ENCODE peak calls at places on chromosomes 11 and 22, in ten cellular contexts. L is IMR-90; F is neural progenitor cell; K is AG04450; M is suprapubic skin; U is Karpas-422; G is A673; I is A549; V is astrocyte; N is CD8-positive, alpha-beta T cell. E is an unnamed sample.

GRCh38 chr22:17119481-17120202 is 1.5 kb downstream of the TMEM121B start:
- DNase-seq in L (no peak), F (peak; percentile 69), K (no peak), M (no peak), U (peak; percentile 78), G (peak; percentile 23), I (no peak), V (no peak), N (no peak), E (no peak)

GRCh38 chr11:82927264-82927880 is 25.8 kb downstream of the DDIAS start:
- DNase-seq in L (peak; percentile 64), F (peak; percentile 61), K (peak; percentile 24), M (no peak), U (peak; percentile 93), G (peak; percentile 74), I (peak; percentile 58), V (peak; percentile 25), N (peak; percentile 34), E (peak; percentile 52)

GRCh38 chr11:69253028-69253427 is 40.9 kb upstream of the MYEOV start:
- DNase-seq in L (peak; percentile 73), F (no peak), K (peak; percentile 23), M (no peak), U (no peak), G (peak; percentile 47), I (no peak), V (peak; percentile 62), N (no peak), E (peak; percentile 69)

GRCh38 chr22:49826603-49827306 is 918 bp downstream of the BRD1 start:
- DNase-seq in L (peak; percentile 32), F (peak; percentile 47), K (no peak), M (no peak), U (peak; percentile 66), G (peak; percentile 39), I (no peak), V (peak; percentile 25), N (peak; percentile 36), E (no peak)

GRCh38 chr22:19707347-19708322 is 6.7 kb upstream of the SEPTIN5 start:
- DNase-seq in L (no peak), F (no peak), K (no peak), M (peak; percentile 66), U (no peak), G (no peak), I (no peak), V (no peak), N (no peak), E (no peak)

GRCh38 chr11:70660889-70661197 is 262.5 kb downstream of the CTTN start:
- DNase-seq in L (no peak), F (no peak), K (no peak), M (no peak), U (no peak), G (no peak), I (no peak), V (no peak), N (no peak), E (no peak)

GRCh38 chr11:1345752-1346513 is 36.5 kb upstream of the TOLLIP start:
- DNase-seq in L (no peak), F (no peak), K (no peak), M (peak; percentile 70), U (no peak), G (no peak), I (no peak), V (no peak), N (no peak), E (no peak)

GRCh38 chr11:12156301-12157140 is 46.1 kb downstream of the MICAL2 start:
- DNase-seq in L (no peak), F (no peak), K (no peak), M (no peak), U (no peak), G (no peak), I (no peak), V (no peak), N (no peak), E (no peak)

GRCh38 chr11:65501530-65502273 is 2.9 kb downstream of the MALAT1 start:
- DNase-seq in L (peak; percentile 56), F (no peak), K (no peak), M (no peak), U (peak; percentile 67), G (no peak), I (no peak), V (peak; percentile 29), N (no peak), E (peak; percentile 44)

GRCh38 chr11:111634981-111635705 is 32.9 kb downstream of the SIK2 start:
- DNase-seq in L (peak; percentile 66), F (no peak), K (no peak), M (no peak), U (no peak), G (no peak), I (no peak), V (peak; percentile 74), N (no peak), E (no peak)

GRCh38 chr11:95652002-95652472 is 137.5 kb downstream of the FAM76B start:
- DNase-seq in L (no peak), F (no peak), K (no peak), M (no peak), U (no peak), G (no peak), I (no peak), V (no peak), N (no peak), E (no peak)

GRCh38 chr11:71998649-71999310 is at the start of gene IL18BP:
- DNase-seq in L (no peak), F (no peak), K (no peak), M (no peak), U (no peak), G (no peak), I (no peak), V (no peak), N (no peak), E (no peak)

GRCh38 chr11:43556269-43556668 is 124.3 kb upstream of the HSD17B12 start:
- DNase-seq in L (no peak), F (no peak), K (no peak), M (no peak), U (no peak), G (no peak), I (no peak), V (no peak), N (no peak), E (no peak)
- H3K4me3 ChIP-seq in L (no peak overlapping the region), F (peak overlapping the region; percentile 42), K (no peak overlapping the region), M (no peak overlapping the region), U (no peak overlapping the region), G (peak overlapping the region; percentile 12), I (peak overlapping the region; percentile 12), V (no peak overlapping the region), N (no peak overlapping the region), E (no peak overlapping the region)

DNA sequence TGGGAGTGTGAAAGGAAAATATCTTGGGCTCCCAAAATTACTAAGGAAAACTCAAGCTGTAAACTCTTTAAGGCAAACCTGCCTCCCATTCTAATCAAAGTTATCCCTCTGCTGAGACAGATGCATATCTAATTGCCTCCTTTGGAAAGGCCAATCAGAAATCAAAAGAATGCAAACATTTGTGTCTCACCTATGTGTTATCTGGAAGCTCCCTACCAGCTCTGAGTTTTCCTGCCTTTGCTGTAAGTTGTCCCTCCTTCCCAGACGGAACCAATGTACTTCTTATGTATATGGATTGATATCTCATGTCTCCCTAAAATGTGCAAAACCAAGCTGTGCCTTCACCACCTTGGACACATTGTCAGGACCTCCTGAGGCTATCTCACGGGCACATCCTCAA is 95.8 kb downstream of the AASDHPPT start:
- DNase-seq in L (no peak), F (no peak), K (no peak), M (no peak), U (no peak), G (no peak), I (no peak), V (no peak), N (no peak), E (no peak)
- H3K27ac ChIP-seq in L (no peak overlapping the region), F (no peak overlapping the region), K (no peak overlapping the region), M (no peak overlapping the region), U (no peak overlapping the region), G (no peak overlapping the region), I (no peak overlapping the region), V (no peak overlapping the region), N (no peak overlapping the region), E (no peak overlapping the region)

DNA sequence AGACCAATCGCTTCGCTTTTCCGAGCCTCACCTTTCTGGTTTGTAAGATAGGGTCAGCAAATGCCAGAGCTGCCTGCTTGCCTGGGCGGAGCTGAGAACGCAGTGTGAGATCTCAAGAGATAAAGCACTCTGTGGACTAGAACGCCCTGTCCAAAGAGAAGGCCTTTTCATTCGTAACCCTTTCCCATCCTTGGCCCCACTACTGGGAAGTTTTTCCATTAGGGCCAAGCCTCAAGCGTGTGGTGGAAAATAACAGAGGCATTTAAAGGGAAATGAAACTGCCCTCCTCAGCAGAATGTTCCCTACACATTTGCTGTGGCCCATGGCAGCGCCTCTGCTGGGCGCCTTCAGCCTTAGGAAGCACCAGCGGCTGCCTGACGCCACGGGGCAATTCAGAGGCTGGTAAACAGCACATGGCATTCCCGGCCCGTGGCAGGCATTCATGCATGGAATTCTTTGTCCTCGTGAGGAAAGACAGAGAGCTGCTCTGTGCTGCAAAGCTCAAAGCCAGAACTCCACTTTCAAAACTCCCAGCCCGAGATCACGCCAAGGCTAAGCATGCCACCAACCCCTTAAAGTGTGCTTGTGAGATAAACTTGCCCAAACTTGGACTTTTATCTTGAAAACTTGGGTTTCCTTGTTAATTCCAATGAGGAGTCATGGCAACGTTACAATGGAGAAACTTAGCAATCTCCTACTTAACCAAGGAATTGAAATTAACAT is 38.1 kb downstream of the AHNAK start:
- DNase-seq in L (peak; percentile 36), F (peak; percentile 87), K (no peak), M (peak; percentile 89), U (peak; percentile 65), G (peak; percentile 65), I (peak; percentile 89), V (peak; percentile 35), N (no peak), E (peak; percentile 17)
- H3K4me3 ChIP-seq in L (no peak overlapping the region), F (peak overlapping the region; percentile 5), K (no peak overlapping the region), M (peak overlapping the region; percentile 6), U (no peak overlapping the region), G (no peak overlapping the region), I (peak overlapping the region; percentile 16), V (peak overlapping the region; percentile 36), N (no peak overlapping the region), E (peak overlapping the region; percentile 29)

GRCh38 chr11:121810291-121810690 is 305.7 kb downstream of the BLID start:
- DNase-seq in L (peak; percentile 88), F (no peak), K (peak; percentile 34), M (no peak), U (no peak), G (no peak), I (no peak), V (peak; percentile 78), N (no peak), E (peak; percentile 64)

GRCh38 chr11:121814962-121815361 is 301.1 kb downstream of the BLID start:
- DNase-seq in L (peak; percentile 59), F (no peak), K (no peak), M (no peak), U (no peak), G (no peak), I (no peak), V (peak; percentile 60), N (no peak), E (no peak)
- H3K27ac ChIP-seq in L (no peak overlapping the region), F (no peak overlapping the region), K (no peak overlapping the region), M (no peak overlapping the region), U (no peak overlapping the region), G (no peak overlapping the region), I (no peak overlapping the region), V (no peak overlapping the region), N (no peak overlapping the region), E (no peak overlapping the region)